ENCODE peak calls at places on chromosomes 5 and 9, in six cellular contexts. N, P, O, W, Q and C are unnamed samples.

GRCh38 chr9:73038613-73039012 is 85.8 kb upstream of the ALDH1A1 start:
- DNase-seq in P (peak; percentile 91), W (peak; percentile 51), N (no peak), O (no peak), Q (no peak), C (no peak)

GRCh38 chr5:156020650-156021049 is 306.3 kb upstream of the SGCD start:
- DNase-seq in W (no peak), N (no peak), Q (no peak), O (no peak), P (no peak), C (no peak)

GRCh38 chr5:29175774-29176173 is 2017.7 kb upstream of the CDH6 start:
- DNase-seq in P (no peak), W (no peak), O (no peak), Q (no peak), N (no peak), C (no peak)

GRCh38 chr5:123371575-123372179 is 51.5 kb downstream of the CEP120 start:
- DNase-seq in W (peak; percentile 51), Q (peak; percentile 9), N (peak; percentile 4), O (no peak), P (peak; percentile 52), C (peak; percentile 71)

GRCh38 chr5:105735704-105736103 is 1935.0 kb downstream of the EFNA5 start:
- DNase-seq in Q (no peak), O (no peak), N (no peak), W (no peak), P (peak; percentile 6), C (no peak)

GRCh38 chr5:15554542-15554941 is 54.6 kb downstream of the FBXL7 start:
- DNase-seq in W (no peak), Q (no peak), O (no peak), N (no peak), P (no peak), C (no peak)

GRCh38 chr9:76545191-76545590 is 86.2 kb downstream of the GCNT1 start:
- DNase-seq in Q (no peak), N (no peak), W (no peak), P (no peak), O (no peak), C (no peak)

GRCh38 chr5:14504816-14505215 is 76.8 kb upstream of the OTULINL start:
- DNase-seq in W (no peak), Q (no peak), P (no peak), N (no peak), O (no peak), C (no peak)

GRCh38 chr9:38215465-38215864 is 146.4 kb upstream of the SHB start:
- DNase-seq in P (no peak), Q (no peak), O (no peak), W (no peak), N (no peak), C (no peak)

GRCh38 chr5:83026507-83026906 is 50.7 kb downstream of the TMEM167A start:
- DNase-seq in Q (no peak), P (no peak), W (no peak), N (no peak), O (peak; percentile 24), C (no peak)

GRCh38 chr5:150196514-150196913 is 6.7 kb downstream of the SLC6A7 start:
- DNase-seq in W (no peak), Q (no peak), O (no peak), P (no peak), N (no peak), C (no peak)

GRCh38 chr9:74942801-74943200 is 9.9 kb downstream of the C9orf40 start:
- DNase-seq in O (no peak), N (no peak), Q (no peak), W (no peak), P (peak; percentile 43), C (no peak)

GRCh38 chr9:126016579-126017290 is 269.6 kb downstream of the PBX3 start:
- DNase-seq in N (no peak), O (no peak), P (no peak), W (no peak), Q (no peak), C (no peak)

GRCh38 chr5:32942225-32942989 is 231.3 kb downstream of the NPR3 start:
- DNase-seq in N (peak; percentile 37), P (peak; percentile 23), O (no peak), Q (no peak), W (no peak), C (no peak)

GRCh38 chr5:178538624-178539344 is 51.4 kb downstream of the COL23A1 start:
- DNase-seq in Q (no peak), N (no peak), W (no peak), P (no peak), O (no peak), C (no peak)

GRCh38 chr5:179798144-179798770 is 4.5 kb downstream of the LTC4S start:
- DNase-seq in W (no peak), O (no peak), Q (no peak), P (no peak), N (no peak), C (no peak)

GRCh38 chr5:124841829-124842712 is 95.6 kb upstream of the ZNF608 start:
- DNase-seq in Q (no peak), O (no peak), N (no peak), P (peak; percentile 73), W (no peak), C (no peak)

GRCh38 chr9:79224672-79225433 is 346.9 kb upstream of the TLE4 start:
- DNase-seq in P (peak; percentile 95), W (no peak), O (no peak), N (no peak), Q (no peak), C (no peak)